ENCODE peak calls at places on chromosomes 1 and 21, in nine cellular contexts. E is skeletal muscle cell, Z is GM12864, R is lower leg skin, O is BJ, W is AG04450, K is kidney, X is AG10803, F is fibroblast of mammary gland. Q is an unnamed sample.

GRCh38 chr1:78884685-78885452 is 121.7 kb downstream of the ADGRL4 start:
- DNase-seq in K (no peak), W (no peak), E (no peak), R (no peak), F (peak), X (peak), O (no peak), Z (no peak), Q (no peak)

GRCh38 chr1:5644281-5645134 is 347.7 kb downstream of the NPHP4 start:
- DNase-seq in E (no peak), O (no peak), W (no peak), Z (no peak), R (no peak), K (no peak), X (no peak), F (no peak), Q (peak)

GRCh38 chr21:42460391-42461184 is 35.4 kb downstream of the RSPH1 start:
- DNase-seq in W (no peak), R (no peak), X (no peak), E (no peak), F (no peak), K (peak), O (no peak), Z (no peak), Q (no peak)

GRCh38 chr1:40965531-40965930 is 14.0 kb upstream of the CTPS1 start:
- DNase-seq in R (no peak), O (no peak), W (no peak), X (no peak), K (no peak), F (no peak), E (no peak), Z (no peak), Q (no peak)

GRCh38 chr1:41739061-41739955 is 179.4 kb downstream of the HIVEP3 start:
- DNase-seq in F (peak), W (peak), K (peak), O (peak), Z (no peak), R (peak), E (peak), X (peak), Q (peak)

GRCh38 chr1:189185077-189185476 is 1292.6 kb downstream of the BRINP3 start:
- DNase-seq in E (no peak), R (no peak), F (no peak), X (no peak), K (no peak), O (no peak), Z (no peak), W (no peak), Q (no peak)

GRCh38 chr1:210882414-210883221 is 251.3 kb downstream of the KCNH1 start:
- DNase-seq in F (no peak), E (no peak), R (no peak), O (peak), K (no peak), Z (no peak), X (peak), W (no peak), Q (no peak)

GRCh38 chr21:42585881-42586280 is 67.5 kb upstream of the PDE9A start:
- DNase-seq in F (no peak), E (no peak), W (no peak), K (no peak), O (no peak), X (no peak), R (no peak), Z (no peak), Q (no peak)

GRCh38 chr1:78274814-78275213 is 216.0 kb upstream of the PTGFR start:
- DNase-seq in F (peak), Z (no peak), E (no peak), K (no peak), R (no peak), X (peak), O (no peak), W (peak), Q (no peak)

GRCh38 chr1:154867841-154868610 is 2.1 kb downstream of the KCNN3 start:
- DNase-seq in F (no peak), W (no peak), K (peak), O (no peak), Z (no peak), R (no peak), E (no peak), X (no peak), Q (peak)

GRCh38 chr1:24769656-24770651 is 24.7 kb downstream of the CLIC4 start:
- DNase-seq in F (peak), W (peak), Z (no peak), R (no peak), K (no peak), O (peak), E (peak), X (peak), Q (no peak)

GRCh38 chr1:31872658-31873636 is 57.1 kb upstream of the SPOCD1 start:
- DNase-seq in K (no peak), X (no peak), W (no peak), F (no peak), O (no peak), E (no peak), R (no peak), Z (no peak), Q (no peak)

GRCh38 chr21:28431527-28432200 is 561.0 kb downstream of the LTN1 start:
- DNase-seq in W (no peak), O (no peak), R (no peak), X (no peak), E (peak), Z (no peak), F (peak), K (no peak), Q (no peak)

GRCh38 chr1:201084171-201084766 is 28.0 kb downstream of the CACNA1S start:
- DNase-seq in E (no peak), R (no peak), W (no peak), X (no peak), O (no peak), Z (no peak), F (no peak), K (no peak), Q (peak)

GRCh38 chr1:192986110-192986747 is 72.9 kb downstream of the UCHL5 start:
- DNase-seq in W (peak), F (peak), R (no peak), X (no peak), K (no peak), Z (no peak), O (no peak), E (no peak), Q (no peak)

GRCh38 chr1:52424238-52424637 is 19.8 kb downstream of the PRPF38A start:
- DNase-seq in O (no peak), Z (no peak), F (no peak), W (no peak), E (no peak), R (no peak), X (no peak), K (no peak), Q (no peak)

GRCh38 chr1:186236921-186237320 is 138.1 kb downstream of the TPR start:
- DNase-seq in F (peak), X (peak), E (peak), O (peak), W (peak), R (no peak), K (no peak), Z (no peak), Q (no peak)

GRCh38 chr1:224509881-224510280 is 75.3 kb upstream of the WDR26 start:
- DNase-seq in K (no peak), R (no peak), F (no peak), E (no peak), O (no peak), W (no peak), Z (no peak), X (no peak), Q (no peak)

GRCh38 chr1:29709711-29710169 is 473.4 kb downstream of the PTPRU start:
- DNase-seq in R (no peak), O (no peak), K (no peak), W (no peak), F (peak), Z (no peak), E (peak), X (peak), Q (no peak)

GRCh38 chr1:170669586-170670332 is 5.8 kb downstream of the PRRX1 start:
- DNase-seq in O (no peak), Z (no peak), R (no peak), E (no peak), K (peak), F (no peak), W (no peak), X (no peak), Q (no peak)

GRCh38 chr21:22795091-22795490 is 1796.9 kb downstream of the NCAM2 start:
- DNase-seq in K (no peak), O (no peak), E (no peak), R (no peak), F (no peak), Z (no peak), X (no peak), W (no peak), Q (no peak)

GRCh38 chr1:112515311-112516009 is 6.7 kb downstream of the WNT2B start:
- DNase-seq in K (no peak), F (peak), O (no peak), E (no peak), W (no peak), R (no peak), X (peak), Z (no peak), Q (no peak)

DNA sequence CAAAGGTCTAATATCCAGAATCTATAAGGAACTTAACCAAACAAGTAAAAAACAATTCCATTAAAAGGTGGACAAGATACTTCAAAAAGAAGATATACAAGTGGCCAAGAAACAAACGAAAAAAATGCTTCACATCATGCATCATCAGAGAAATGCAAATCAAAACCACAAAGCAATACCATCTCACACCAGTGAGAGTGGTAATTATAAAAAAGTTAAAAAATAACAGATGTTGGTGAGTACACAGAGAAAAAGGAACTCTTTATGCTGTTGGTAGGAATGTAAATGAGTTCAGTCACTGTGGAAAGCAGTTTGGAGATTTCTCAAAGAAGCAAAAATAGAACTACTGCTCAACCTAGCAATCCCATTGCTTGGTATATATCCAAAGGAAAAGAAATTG is 218.6 kb downstream of the SLC44A5 start:
- DNase-seq in O (no peak), W (no peak), E (no peak), F (no peak), K (no peak), R (no peak), X (no peak), Z (no peak), Q (no peak)
- H3K4me3 ChIP-seq in O (no peak), W (no peak), E (no peak), F (no peak), K (no peak), R (no peak), X (no peak), Z (no peak), Q (no peak)

GRCh38 chr1:212699839-212700596 is at the start of gene BATF3:
- DNase-seq in O (no peak), K (peak), F (no peak), Z (no peak), X (peak), E (no peak), W (no peak), R (peak), Q (peak)

GRCh38 chr1:212700892-212701819 is 1.5 kb upstream of the BATF3 start:
- DNase-seq in R (peak), X (peak), F (peak), O (no peak), Z (no peak), W (peak), K (peak), E (no peak), Q (peak)

GRCh38 chr1:212699104-212699838 is 369 bp downstream of the BATF3 start:
- DNase-seq in X (peak), W (no peak), K (peak), R (no peak), Z (no peak), F (peak), E (no peak), O (no peak), Q (peak)

GRCh38 chr1:212701910-212702309 is 2.3 kb upstream of the BATF3 start:
- DNase-seq in K (no peak), R (no peak), X (no peak), O (no peak), W (no peak), E (no peak), Z (no peak), F (no peak), Q (no peak)

DNA sequence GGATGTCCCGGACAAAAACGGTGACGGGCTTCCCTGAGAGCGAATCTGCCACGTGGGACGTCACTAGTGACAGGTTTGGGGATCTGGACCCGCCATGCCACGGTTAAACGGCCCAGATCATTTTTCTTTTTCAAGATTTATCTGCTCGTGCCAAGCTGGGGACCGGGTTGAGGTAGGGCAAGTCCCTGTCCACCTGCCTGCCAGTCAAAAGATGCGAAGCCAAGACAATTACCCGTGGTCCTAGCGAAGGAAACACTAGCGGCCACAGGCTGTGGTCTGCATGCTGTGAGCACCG is 904 bp upstream of the BATF3 start:
- DNase-seq in W (no peak), O (no peak), E (no peak), R (no peak), F (no peak), X (no peak), Z (no peak), K (no peak), Q (no peak)
- H3K4me3 ChIP-seq in W (peak), O (peak), E (peak), R (peak), F (peak), X (peak), Z (peak), K (peak), Q (peak)

DNA sequence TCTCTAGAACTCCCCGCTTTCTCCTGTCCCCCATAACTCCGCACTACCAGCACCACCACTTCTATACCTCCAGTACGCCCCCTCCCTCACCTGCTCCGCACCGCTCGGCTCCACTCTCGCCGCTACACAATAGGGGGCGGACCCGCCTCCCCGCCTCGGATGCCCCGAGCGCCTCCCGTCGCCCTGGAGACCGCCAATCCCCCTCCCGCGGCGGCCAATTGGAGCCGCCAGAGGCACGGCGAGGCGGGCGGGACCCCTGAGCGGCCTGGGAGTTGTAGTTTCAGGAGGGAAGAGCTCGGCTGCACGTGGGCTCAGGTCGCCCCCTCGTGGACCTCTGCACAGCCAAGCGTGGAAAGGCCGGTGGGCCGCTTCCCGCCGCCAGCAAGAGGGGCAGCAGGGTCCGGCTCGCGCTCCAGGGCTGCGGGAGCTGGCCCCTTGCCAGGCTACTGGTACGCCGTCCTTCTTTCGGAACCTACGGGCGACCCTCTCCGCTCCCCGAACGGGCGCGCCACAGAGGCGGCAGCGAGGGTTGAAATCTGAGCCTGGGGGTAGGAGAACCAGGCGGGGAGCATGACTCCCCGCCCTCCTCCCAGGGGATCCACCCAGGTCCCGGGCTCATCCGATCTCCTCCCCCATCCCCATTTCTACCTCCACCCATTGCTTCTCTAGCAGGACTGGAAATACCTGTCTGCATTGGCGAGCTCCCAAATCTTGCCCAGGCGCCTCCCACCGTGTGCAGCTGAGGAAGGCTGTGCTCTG is at the start of gene IGSF9:
- DNase-seq in F (peak), R (peak), Z (no peak), O (no peak), K (peak), X (peak), E (peak), W (no peak), Q (peak)
- H3K4me3 ChIP-seq in F (peak), R (peak), Z (no peak), O (peak), K (peak), X (peak), E (peak), W (peak), Q (no peak)

GRCh38 chr21:44868707-44869106 is 4.8 kb downstream of the PTTG1IP start:
- DNase-seq in O (no peak), Z (no peak), K (no peak), E (no peak), X (no peak), W (no peak), F (no peak), R (no peak), Q (peak)

GRCh38 chr21:44870748-44871495 is 2.6 kb downstream of the PTTG1IP start:
- DNase-seq in O (no peak), E (no peak), F (no peak), W (no peak), K (peak), Z (no peak), R (no peak), X (no peak), Q (peak)

GRCh38 chr21:44867999-44868700 is 5.3 kb downstream of the PTTG1IP start:
- DNase-seq in Z (no peak), R (no peak), O (no peak), W (no peak), K (peak), X (no peak), F (no peak), E (no peak), Q (peak)

GRCh38 chr21:44871576-44872265 is 1.8 kb downstream of the PTTG1IP start:
- DNase-seq in E (no peak), Z (no peak), F (peak), X (peak), W (no peak), O (peak), R (peak), K (peak), Q (peak)

DNA sequence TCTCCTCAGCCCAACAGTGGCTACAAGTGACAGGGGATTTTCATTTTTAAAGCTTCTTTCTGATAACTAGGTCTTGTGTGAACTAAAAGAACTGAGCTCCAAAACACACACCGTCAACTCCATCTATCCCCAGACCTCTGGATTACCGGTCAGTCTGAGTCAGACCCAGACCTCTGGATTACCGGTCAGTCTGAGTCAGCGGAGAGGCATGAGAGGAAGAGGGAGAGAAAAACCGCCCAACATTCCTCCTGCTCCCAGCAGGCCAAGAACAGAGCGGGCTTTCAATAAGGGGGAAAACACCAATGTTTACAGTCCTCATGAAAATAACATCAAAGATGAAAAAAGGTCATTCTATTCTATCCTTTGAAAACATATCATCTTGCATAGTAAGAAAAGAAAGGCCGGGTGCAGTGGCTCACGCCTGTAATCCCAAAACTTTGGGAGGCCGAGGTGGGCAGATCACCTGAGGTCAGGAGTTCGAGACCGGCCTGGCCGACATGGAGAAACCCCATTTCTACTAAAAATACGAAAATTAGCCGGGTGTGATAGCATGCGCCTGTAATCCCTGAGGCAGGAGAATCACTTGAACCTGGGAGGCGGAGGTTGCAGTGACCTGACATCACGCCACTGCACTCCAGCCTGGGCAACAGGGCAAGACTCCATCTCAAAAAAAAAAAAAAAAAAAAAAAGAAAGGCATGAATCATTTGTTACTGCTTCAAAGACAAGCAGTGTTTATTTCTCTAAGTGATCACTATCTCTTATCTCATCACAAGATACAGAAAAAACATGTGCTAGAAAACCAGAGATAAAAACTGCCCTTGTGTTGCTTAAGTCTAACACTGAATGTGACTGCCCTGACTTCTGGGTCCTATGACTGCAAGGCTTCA is 3.4 kb downstream of the PTTG1IP start:
- DNase-seq in K (peak), F (peak), X (peak), O (peak), R (no peak), E (peak), Z (no peak), W (peak), Q (peak)
- H3K4me3 ChIP-seq in K (peak), F (peak), X (peak), O (no peak), R (no peak), E (no peak), Z (no peak), W (peak), Q (no peak)

GRCh38 chr1:116902027-116902426 is 7.7 kb upstream of the PTGFRN start:
- DNase-seq in Z (no peak), K (no peak), R (no peak), O (no peak), W (no peak), F (no peak), E (no peak), X (no peak), Q (no peak)

GRCh38 chr1:116900471-116901365 is 9.0 kb upstream of the PTGFRN start:
- DNase-seq in Z (no peak), E (no peak), K (no peak), R (no peak), W (no peak), O (no peak), F (no peak), X (no peak), Q (no peak)

GRCh38 chr1:116902718-116903390 is 6.9 kb upstream of the PTGFRN start:
- DNase-seq in F (no peak), O (no peak), W (no peak), X (no peak), K (no peak), R (no peak), Z (no peak), E (no peak), Q (no peak)

GRCh38 chr1:116895073-116895472 is 14.6 kb upstream of the PTGFRN start:
- DNase-seq in K (no peak), O (no peak), X (no peak), F (no peak), W (no peak), R (no peak), Z (no peak), E (no peak), Q (no peak)

DNA sequence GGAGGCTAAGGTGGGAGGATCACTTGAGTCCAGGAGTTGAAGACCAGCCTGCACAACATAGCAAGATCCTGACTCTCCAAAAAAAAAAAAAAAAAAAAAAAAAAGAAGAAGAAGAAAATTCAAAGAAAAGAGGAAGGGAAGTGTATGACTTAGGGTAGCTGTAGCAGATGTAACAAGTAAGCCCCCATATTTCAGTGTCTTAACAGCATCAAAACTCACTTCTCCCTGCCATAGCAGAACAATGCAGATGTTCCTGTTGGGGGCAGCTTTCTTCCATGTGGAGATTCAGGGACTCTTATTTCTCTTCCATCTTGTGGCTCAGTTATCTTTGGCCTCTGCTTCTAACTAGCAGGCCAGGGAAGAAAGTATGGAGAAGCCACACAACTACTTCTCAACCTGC is 10.2 kb upstream of the PTGFRN start:
- DNase-seq in E (no peak), R (no peak), O (no peak), F (no peak), Z (no peak), K (no peak), X (no peak), W (no peak), Q (no peak)
- H3K4me3 ChIP-seq in E (no peak), R (no peak), O (no peak), F (no peak), Z (no peak), K (no peak), X (no peak), W (no peak), Q (no peak)

GRCh38 chr1:179591253-179591591 is 410 bp upstream of the TDRD5 start:
- DNase-seq in O (no peak), X (no peak), E (no peak), Z (no peak), R (no peak), W (no peak), F (no peak), K (no peak), Q (no peak)
- H3K4me3 ChIP-seq in O (no peak), X (no peak), E (no peak), Z (no peak), R (no peak), W (no peak), F (no peak), K (peak), Q (no peak)

Q was measured in aorta.